ENCODE peak calls at places on chromosomes 13 and 19, in four cellular contexts. N is fibroblast of villous mesenchyme; D is NCI-H2029; B is stimulated activated CD8-positive, alpha-beta memory T cell treated with anti-CD3 and anti-CD28 coated beads, Interleukin-4, amount 100 ng/mL, for 4 hours. Z is an unnamed sample.

GRCh38 chr13:39586142-39586541 is 16.9 kb downstream of the LHFPL6 start:
- DNase-seq in N (no peak), D (no peak), B (no peak), Z (no peak)

GRCh38 chr13:32956595-32956933 is 59.7 kb upstream of the KL start:
- DNase-seq in N (no peak), D (no peak), B (no peak), Z (no peak)

GRCh38 chr19:55437410-55437809 is 5.7 kb downstream of the SHISA7 start:
- DNase-seq in N (peak; percentile 57), D (peak; percentile 77), B (no peak), Z (no peak)

GRCh38 chr13:113967729-113968462 is 6.0 kb downstream of the C13orf46 start:
- DNase-seq in N (no peak), D (no peak), B (no peak), Z (no peak)

GRCh38 chr13:42985312-42986175 is 6.5 kb downstream of the EPSTI1 start:
- DNase-seq in N (peak; percentile 74), D (no peak), B (no peak), Z (no peak)

GRCh38 chr19:30626567-30626966 is 254.4 kb downstream of the ZNF536 start:
- DNase-seq in N (no peak), D (no peak), B (no peak), Z (no peak)

GRCh38 chr13:112172017-112172416 is 105.1 kb downstream of the SOX1 start:
- DNase-seq in N (no peak), D (no peak), B (no peak), Z (no peak)

GRCh38 chr19:18385675-18386542 is at the start of gene GDF15:
- DNase-seq in N (peak; percentile 96), D (no peak), B (no peak), Z (no peak)

GRCh38 chr19:53045536-53045935 is 996 bp downstream of the ERVV-2 start:
- DNase-seq in N (no peak), D (no peak), B (no peak), Z (no peak)

GRCh38 chr13:55571237-55571867 is 1569.4 kb upstream of the PRR20A start:
- DNase-seq in N (no peak), D (no peak), B (no peak), Z (no peak)

GRCh38 chr13:114010401-114011101 is 36.7 kb upstream of the C13orf46 start:
- DNase-seq in N (no peak), D (no peak), B (no peak), Z (no peak)

GRCh38 chr13:79531542-79532239 is 50.7 kb downstream of the NDFIP2 start:
- DNase-seq in N (no peak), D (no peak), B (no peak), Z (no peak)

GRCh38 chr13:73708393-73708985 is 425.7 kb downstream of the KLF12 start:
- DNase-seq in N (peak; percentile 69), D (peak; percentile 27), B (no peak), Z (peak; percentile 36)

GRCh38 chr19:42178791-42179500 is 38.5 kb downstream of the DEDD2 start:
- DNase-seq in N (no peak), D (no peak), B (no peak), Z (no peak)

GRCh38 chr13:32086791-32087441 is 55.3 kb downstream of the FRY start:
- DNase-seq in N (peak; percentile 26), D (peak; percentile 34), B (no peak), Z (no peak)

GRCh38 chr13:21033866-21034601 is 27.4 kb downstream of the LATS2 start:
- DNase-seq in N (no peak), D (no peak), B (no peak), Z (no peak)

GRCh38 chr13:29676535-29676934 is 81.0 kb upstream of the SLC7A1 start:
- DNase-seq in N (no peak), D (no peak), B (no peak), Z (no peak)

GRCh38 chr13:110639935-110640334 is 24.6 kb downstream of the NAXD start:
- DNase-seq in N (no peak), D (no peak), B (no peak), Z (no peak)

GRCh38 chr19:1811942-1812425 is at the start of gene ATP8B3:
- DNase-seq in N (no peak), D (no peak), B (peak; percentile 49), Z (no peak)

GRCh38 chr13:71359641-71360040 is 507.4 kb downstream of the DACH1 start:
- DNase-seq in N (no peak), D (no peak), B (no peak), Z (no peak)

GRCh38 chr19:37763488-37763887 is 15.9 kb downstream of the ZNF573 start:
- DNase-seq in N (peak; percentile 47), D (no peak), B (no peak), Z (no peak)